ENCODE peak calls at places on chromosomes 2 and 18, in four cellular contexts. One of them, this sample, is unnamed.

GRCh38 chr2:6723865-6724571 is 141.7 kb downstream of the CMPK2 start:
- DNase-seq in NCI-H2029 treated with DMSO at 0.1 percent for 48 hours: peak; percentile 72
- DNase-seq in HTR-8/SVneo: no peak
- DNase-seq in T-cell: no peak
- DNase-seq in this sample: no peak

GRCh38 chr2:85237849-85238570 is 89.8 kb downstream of the TGOLN2 start:
- DNase-seq in NCI-H2029 treated with DMSO at 0.1 percent for 48 hours: no peak
- DNase-seq in T-cell: no peak
- DNase-seq in HTR-8/SVneo: no peak
- DNase-seq in this sample: no peak

GRCh38 chr2:97774425-97774824 is 61.0 kb downstream of the ZAP70 start:
- DNase-seq in HTR-8/SVneo: peak; percentile 66
- DNase-seq in NCI-H2029 treated with DMSO at 0.1 percent for 48 hours: no peak
- DNase-seq in T-cell: no peak
- DNase-seq in this sample: no peak

GRCh38 chr18:55859116-55859515 is 271.1 kb upstream of the TCF4 start:
- DNase-seq in HTR-8/SVneo: no peak
- DNase-seq in T-cell: no peak
- DNase-seq in NCI-H2029 treated with DMSO at 0.1 percent for 48 hours: no peak
- DNase-seq in this sample: no peak

GRCh38 chr2:170339324-170339723 is 161.4 kb downstream of the MYO3B start:
- DNase-seq in HTR-8/SVneo: no peak
- DNase-seq in T-cell: no peak
- DNase-seq in NCI-H2029 treated with DMSO at 0.1 percent for 48 hours: no peak
- DNase-seq in this sample: no peak

GRCh38 chr2:196991061-196991460 is 64.6 kb upstream of the PGAP1 start:
- DNase-seq in NCI-H2029 treated with DMSO at 0.1 percent for 48 hours: no peak
- DNase-seq in T-cell: no peak
- DNase-seq in HTR-8/SVneo: no peak
- DNase-seq in this sample: no peak

GRCh38 chr2:186882511-186883071 is 33.6 kb upstream of the ZSWIM2 start:
- DNase-seq in T-cell: no peak
- DNase-seq in NCI-H2029 treated with DMSO at 0.1 percent for 48 hours: no peak
- DNase-seq in HTR-8/SVneo: no peak
- DNase-seq in this sample: no peak

GRCh38 chr18:69838620-69839411 is 108.9 kb downstream of the CD226 start:
- DNase-seq in T-cell: no peak
- DNase-seq in NCI-H2029 treated with DMSO at 0.1 percent for 48 hours: no peak
- DNase-seq in HTR-8/SVneo: no peak
- DNase-seq in this sample: no peak

GRCh38 chr2:96157649-96158553 is 12.7 kb upstream of the DUSP2 start:
- DNase-seq in NCI-H2029 treated with DMSO at 0.1 percent for 48 hours: no peak
- DNase-seq in T-cell: no peak
- DNase-seq in HTR-8/SVneo: no peak
- DNase-seq in this sample: peak; percentile 67

GRCh38 chr2:190746971-190747761 is 98.3 kb downstream of the NAB1 start:
- DNase-seq in HTR-8/SVneo: no peak
- DNase-seq in NCI-H2029 treated with DMSO at 0.1 percent for 48 hours: no peak
- DNase-seq in T-cell: no peak
- DNase-seq in this sample: no peak

GRCh38 chr2:84435331-84436081 is 23.6 kb downstream of the SUCLG1 start:
- DNase-seq in NCI-H2029 treated with DMSO at 0.1 percent for 48 hours: no peak
- DNase-seq in T-cell: no peak
- DNase-seq in HTR-8/SVneo: no peak
- DNase-seq in this sample: no peak